ENCODE peak calls at places on chromosomes 3 and 15, in ten cellular contexts. E is endodermal cell, I is fibroblast of mammary gland, L is lower lobe of right lung, J is kidney epithelial cell, O is choroid plexus epithelial cell, K is fibroblast of pulmonary artery, B is colonic mucosa, V is OCI-LY7, G is left ventricle myocardium inferior. Z is an unnamed sample.

GRCh38 chr15:56805466-56806146 is 72.3 kb upstream of the ZNF280D start:
- DNase-seq in E (peak), I (peak), L (no peak), J (peak), O (peak), K (peak), B (no peak), V (no peak), G (no peak), Z (peak)

GRCh38 chr3:158050461-158050860 is 55.8 kb downstream of the SHOX2 start:
- DNase-seq in E (no peak), I (peak), L (no peak), J (no peak), O (no peak), K (peak), B (no peak), V (no peak), G (no peak), Z (no peak)

GRCh38 chr3:135997554-135998320 is 32.2 kb downstream of the PPP2R3A start:
- DNase-seq in E (no peak), I (no peak), L (no peak), J (no peak), O (no peak), K (no peak), B (no peak), V (no peak), G (no peak), Z (no peak)

GRCh38 chr3:72549819-72550581 is 298.2 kb downstream of the SHQ1 start:
- DNase-seq in E (no peak), I (no peak), L (no peak), J (no peak), O (no peak), K (no peak), B (no peak), V (no peak), G (no peak), Z (no peak)

GRCh38 chr3:155426524-155427230 is 133.2 kb upstream of the STRIT1 start:
- DNase-seq in E (no peak), I (no peak), L (no peak), J (no peak), O (peak), K (no peak), B (no peak), V (no peak), G (no peak), Z (no peak)

GRCh38 chr15:86849563-86849962 is 769.9 kb downstream of the AGBL1 start:
- DNase-seq in E (no peak), I (no peak), L (no peak), J (no peak), O (no peak), K (no peak), B (no peak), V (no peak), G (peak), Z (no peak)

GRCh38 chr3:61114316-61114953 is 136.8 kb downstream of the FHIT start:
- DNase-seq in E (no peak), I (peak), L (no peak), J (no peak), O (peak), K (no peak), B (no peak), V (no peak), G (no peak), Z (no peak)

GRCh38 chr15:47586653-47587224 is 130.6 kb upstream of the SEMA6D start:
- DNase-seq in E (no peak), I (peak), L (no peak), J (no peak), O (peak), K (peak), B (peak), V (no peak), G (peak), Z (no peak)

GRCh38 chr15:83905874-83906273 is 252.0 kb downstream of the ADAMTSL3 start:
- DNase-seq in E (no peak), I (no peak), L (no peak), J (no peak), O (no peak), K (no peak), B (no peak), V (no peak), G (no peak), Z (no peak)

GRCh38 chr3:13579089-13579488 is 30.2 kb downstream of the FBLN2 start:
- DNase-seq in E (no peak), I (peak), L (no peak), J (peak), O (peak), K (peak), B (no peak), V (no peak), G (no peak), Z (peak)

GRCh38 chr3:186095584-186096061 is 13.3 kb downstream of the ETV5 start:
- DNase-seq in E (no peak), I (no peak), L (peak), J (no peak), O (no peak), K (no peak), B (no peak), V (no peak), G (peak), Z (no peak)

GRCh38 chr3:193943200-193943599 is 192.7 kb upstream of the HES1 start:
- DNase-seq in E (peak), I (no peak), L (no peak), J (no peak), O (no peak), K (no peak), B (no peak), V (no peak), G (no peak), Z (no peak)

GRCh38 chr3:45978348-45978747 is 17.3 kb downstream of the FYCO1 start:
- DNase-seq in E (no peak), I (no peak), L (peak), J (no peak), O (no peak), K (no peak), B (peak), V (no peak), G (no peak), Z (no peak)

GRCh38 chr3:73674280-73674679 is 49.5 kb upstream of the PDZRN3 start:
- DNase-seq in E (no peak), I (peak), L (no peak), J (no peak), O (peak), K (peak), B (no peak), V (no peak), G (no peak), Z (no peak)

GRCh38 chr3:178001670-178002101 is 534.5 kb upstream of the KCNMB2 start:
- DNase-seq in E (no peak), I (no peak), L (no peak), J (no peak), O (no peak), K (peak), B (no peak), V (no peak), G (no peak), Z (no peak)

GRCh38 chr3:41652931-41653330 is 309.0 kb downstream of the ULK4 start:
- DNase-seq in E (peak), I (no peak), L (no peak), J (no peak), O (no peak), K (no peak), B (no peak), V (no peak), G (no peak), Z (no peak)

GRCh38 chr3:188940213-188940914 is 231.4 kb upstream of the TPRG1 start:
- DNase-seq in E (no peak), I (no peak), L (no peak), J (no peak), O (no peak), K (peak), B (no peak), V (no peak), G (no peak), Z (no peak)

GRCh38 chr3:190132376-190132775 is 11.7 kb upstream of the P3H2 start:
- DNase-seq in E (no peak), I (peak), L (no peak), J (no peak), O (peak), K (peak), B (no peak), V (no peak), G (no peak), Z (no peak)

GRCh38 chr15:58228708-58229107 is 90.5 kb downstream of the AQP9 start:
- DNase-seq in E (no peak), I (peak), L (no peak), J (peak), O (peak), K (peak), B (no peak), V (no peak), G (no peak), Z (peak)

GRCh38 chr3:48564022-48564421 is 441 bp upstream of the UCN2 start:
- DNase-seq in E (no peak), I (peak), L (peak), J (no peak), O (peak), K (peak), B (peak), V (no peak), G (no peak), Z (no peak)

GRCh38 chr3:129249284-129250065 is at the start of gene COPG1:
- DNase-seq in E (peak), I (peak), L (peak), J (peak), O (peak), K (peak), B (peak), V (peak), G (peak), Z (peak)

GRCh38 chr3:129248286-129248979 is 973 bp upstream of the COPG1 start:
- DNase-seq in E (no peak), I (no peak), L (no peak), J (no peak), O (no peak), K (no peak), B (no peak), V (no peak), G (no peak), Z (no peak)

GRCh38 chr3:129245141-129245540 is 4.3 kb upstream of the COPG1 start:
- DNase-seq in E (no peak), I (peak), L (no peak), J (no peak), O (no peak), K (no peak), B (no peak), V (no peak), G (no peak), Z (no peak)

GRCh38 chr3:129246636-129247035 is 2.8 kb upstream of the COPG1 start:
- DNase-seq in E (no peak), I (no peak), L (no peak), J (no peak), O (no peak), K (no peak), B (no peak), V (no peak), G (no peak), Z (no peak)
- TF ChIP-seq CTCF in E (no peak), I (no peak), L (no peak), J (no peak), O (no peak), K (no peak), B (no peak), V (no peak), G (no peak), Z (no peak)

DNA sequence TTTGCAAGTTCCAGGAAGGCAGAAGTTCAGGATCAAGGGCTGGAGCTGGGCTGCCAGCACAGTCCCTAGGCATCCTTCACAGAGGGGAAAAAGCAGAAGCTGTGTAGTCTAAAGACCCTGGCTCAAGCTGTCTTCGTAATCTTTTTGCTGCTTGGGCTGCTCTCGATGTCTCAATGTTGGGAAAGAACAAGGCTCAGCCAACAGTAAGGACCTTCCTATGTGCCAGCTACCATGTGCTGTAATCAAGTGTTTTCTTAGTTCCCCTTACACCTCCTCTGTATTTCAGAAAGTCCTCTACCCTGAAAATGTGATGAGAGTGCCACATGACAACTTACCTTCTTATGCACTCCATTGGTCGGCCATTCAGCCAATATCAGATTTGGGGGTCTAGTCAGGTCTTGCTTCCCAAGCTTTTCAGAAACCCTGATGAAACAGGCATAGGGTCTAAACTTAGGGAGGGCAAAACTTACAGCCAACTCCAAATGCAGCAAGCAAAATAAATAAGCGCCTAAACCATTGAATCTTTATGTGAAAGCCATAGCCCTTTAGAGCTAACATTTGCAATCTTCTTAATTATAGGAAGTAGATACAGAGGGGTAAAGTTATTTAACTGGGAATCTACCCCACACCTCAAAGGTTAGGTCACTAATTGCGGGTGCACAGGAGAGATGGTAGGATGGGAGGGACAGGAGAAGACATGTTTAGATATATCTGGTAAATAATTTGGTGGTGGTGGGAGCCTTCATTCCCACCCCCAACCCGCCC is 1.2 kb upstream of the EDEM1 start:
- DNase-seq in E (no peak), I (no peak), L (no peak), J (no peak), O (no peak), K (no peak), B (no peak), V (peak), G (no peak), Z (no peak)
- H3K4me3 ChIP-seq in E (peak), I (peak), L (peak), J (peak), O (peak), K (peak), B (peak), V (peak), G (peak), Z (peak)

DNA sequence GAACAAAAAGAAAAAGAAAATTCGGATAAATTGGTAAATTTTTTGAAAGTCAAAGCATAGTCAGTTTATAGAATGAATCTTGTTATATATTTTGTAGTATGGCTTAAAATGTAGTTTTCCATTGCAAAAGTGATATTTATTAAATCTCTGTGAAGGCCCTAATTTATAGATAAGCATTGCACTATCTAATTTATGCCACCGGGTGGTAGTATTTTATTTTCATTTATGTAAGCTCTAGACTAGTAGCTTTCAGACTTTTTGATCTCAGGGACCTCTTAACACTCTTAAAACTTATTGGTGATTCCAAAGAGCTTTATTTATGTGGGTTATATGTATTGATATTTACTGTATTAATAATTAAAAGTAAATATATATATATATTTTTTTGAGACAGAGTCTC is 133.9 kb upstream of the LRRFIP2 start:
- DNase-seq in E (no peak), I (peak), L (no peak), J (no peak), O (peak), K (peak), B (no peak), V (peak), G (no peak), Z (no peak)
- TF ChIP-seq CTCF in E (peak), I (peak), L (peak), J (peak), O (no peak), K (peak), B (peak), V (peak), G (peak), Z (no peak)

DNA sequence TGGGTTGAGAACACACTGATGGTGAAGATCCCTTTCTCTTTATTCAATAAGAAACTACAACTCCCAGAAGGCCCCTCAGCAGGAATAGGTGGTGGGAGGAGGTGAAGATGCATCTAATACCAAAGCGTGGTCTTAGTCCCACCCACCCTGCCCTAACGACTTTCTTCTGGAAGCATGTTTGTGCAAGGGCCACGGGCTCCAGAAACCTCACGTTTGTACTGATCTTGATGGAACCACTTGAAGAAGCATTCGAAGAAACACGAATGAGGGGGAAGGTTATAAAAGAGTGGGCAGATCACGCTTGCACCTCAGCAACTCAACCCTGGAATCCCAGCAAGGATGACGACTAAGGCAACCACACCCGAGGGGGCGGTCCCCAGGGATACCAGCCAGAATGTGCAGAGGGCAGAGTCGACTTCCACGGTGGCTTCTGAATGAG is 10.6 kb upstream of the SLC25A36 start:
- DNase-seq in E (peak), I (peak), L (no peak), J (no peak), O (no peak), K (no peak), B (no peak), V (no peak), G (no peak), Z (no peak)
- H3K4me3 ChIP-seq in E (peak), I (no peak), L (no peak), J (no peak), O (peak), K (no peak), B (no peak), V (no peak), G (no peak), Z (no peak)

GRCh38 chr3:37763338-37763737 is 98.3 kb upstream of the CTDSPL start:
- DNase-seq in E (no peak), I (no peak), L (no peak), J (no peak), O (no peak), K (no peak), B (no peak), V (no peak), G (no peak), Z (no peak)

GRCh38 chr3:37761043-37761442 is 100.6 kb upstream of the CTDSPL start:
- DNase-seq in E (no peak), I (no peak), L (no peak), J (no peak), O (no peak), K (no peak), B (no peak), V (no peak), G (no peak), Z (no peak)

GRCh38 chr3:37761583-37761982 is 100.1 kb upstream of the CTDSPL start:
- DNase-seq in E (no peak), I (no peak), L (no peak), J (no peak), O (no peak), K (no peak), B (no peak), V (no peak), G (no peak), Z (no peak)

GRCh38 chr3:37762286-37762685 is 99.4 kb upstream of the CTDSPL start:
- DNase-seq in E (no peak), I (no peak), L (no peak), J (no peak), O (no peak), K (no peak), B (no peak), V (no peak), G (no peak), Z (no peak)

DNA sequence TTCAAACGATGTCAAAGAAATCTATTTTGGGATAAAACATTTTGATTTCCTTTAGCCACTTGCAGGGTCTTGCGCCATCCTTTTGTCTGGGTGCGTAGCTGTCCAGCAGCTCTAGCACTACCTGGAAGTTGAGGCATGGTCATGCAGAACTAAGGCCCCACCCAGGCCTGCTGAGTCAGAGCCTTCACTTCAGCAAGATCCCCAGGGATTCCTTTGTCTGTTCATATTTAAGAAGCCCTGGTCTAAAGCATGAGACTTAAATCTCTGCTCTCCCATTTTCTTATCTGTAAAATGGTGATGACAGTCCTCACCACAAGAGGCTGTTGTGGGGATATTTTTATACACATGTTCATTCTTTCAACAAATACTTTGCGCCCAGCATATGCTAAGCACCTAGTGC is 99.0 kb upstream of the CTDSPL start:
- DNase-seq in E (peak), I (peak), L (no peak), J (no peak), O (peak), K (peak), B (no peak), V (no peak), G (no peak), Z (no peak)
- TF ChIP-seq CTCF in E (no peak), I (no peak), L (no peak), J (no peak), O (no peak), K (no peak), B (no peak), V (no peak), G (peak), Z (no peak)

GRCh38 chr3:54196330-54196975 is 74.1 kb downstream of the CACNA2D3 start:
- DNase-seq in E (no peak), I (no peak), L (no peak), J (no peak), O (no peak), K (no peak), B (no peak), V (no peak), G (no peak), Z (no peak)

GRCh38 chr3:54193093-54193492 is 70.7 kb downstream of the CACNA2D3 start:
- DNase-seq in E (no peak), I (no peak), L (no peak), J (no peak), O (no peak), K (no peak), B (no peak), V (no peak), G (no peak), Z (no peak)

GRCh38 chr3:54188176-54188791 is 65.9 kb downstream of the CACNA2D3 start:
- DNase-seq in E (peak), I (peak), L (no peak), J (peak), O (peak), K (peak), B (peak), V (peak), G (no peak), Z (no peak)

GRCh38 chr3:54191220-54191619 is 68.9 kb downstream of the CACNA2D3 start:
- DNase-seq in E (no peak), I (no peak), L (no peak), J (no peak), O (no peak), K (no peak), B (no peak), V (no peak), G (no peak), Z (no peak)

DNA sequence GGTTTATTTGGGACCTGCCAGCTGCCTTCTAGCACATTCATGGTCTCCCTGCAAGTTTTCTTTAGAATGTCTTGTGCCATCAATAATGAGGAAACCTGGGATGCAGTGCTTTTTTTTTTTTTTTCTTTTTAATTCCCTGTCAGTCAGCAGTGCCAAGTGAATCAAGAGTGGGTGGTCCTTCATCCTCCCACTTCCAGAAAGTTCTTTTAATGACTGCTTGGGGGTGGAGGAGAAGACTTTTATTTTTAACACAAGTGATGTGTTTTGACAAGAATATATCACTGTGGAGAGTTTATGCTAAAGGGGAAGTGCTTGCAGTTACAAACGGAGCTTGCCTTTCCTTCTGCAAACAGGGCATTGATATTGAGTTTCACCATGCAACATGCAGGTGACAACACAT is 69.6 kb downstream of the CACNA2D3 start:
- DNase-seq in E (no peak), I (no peak), L (no peak), J (no peak), O (no peak), K (no peak), B (no peak), V (no peak), G (no peak), Z (no peak)
- H3K4me3 ChIP-seq in E (no peak), I (no peak), L (no peak), J (no peak), O (no peak), K (no peak), B (no peak), V (no peak), G (no peak), Z (no peak)